ENCODE peak calls at places on chromosome 14, in nine cellular contexts. T is NT2/D1; R is head of caudate nucleus; U is fibroblast of gingiva; P is HEK293T; O is AG08395; W is activated CD4-positive, alpha-beta T cell treated with anti-CD3 and anti-CD28 coated beads, Interleukin-2, amount 10 ng/mL, durations not matched to agents 7 days and 5 days; G is endothelial cell; F is NCI-H1417. D is an unnamed sample.

GRCh38 chr14:101209594-101209993 is 306.1 kb upstream of the RTL1 start:
- DNase-seq in T (no peak), R (no peak), U (no peak), P (no peak), O (no peak), W (no peak), G (no peak), F (no peak), D (no peak)

GRCh38 chr14:24422694-24423531 is 6.6 kb downstream of the CBLN3 start:
- DNase-seq in T (no peak), R (no peak), U (no peak), P (no peak), O (no peak), W (no peak), G (no peak), F (no peak), D (no peak)

GRCh38 chr14:102508410-102508773 is 1.2 kb downstream of the ANKRD9 start:
- DNase-seq in T (no peak), R (no peak), U (no peak), P (peak; percentile 31), O (no peak), W (no peak), G (no peak), F (no peak), D (no peak)

GRCh38 chr14:20757963-20758362 is 10.2 kb upstream of the EDDM3B start:
- DNase-seq in T (no peak), R (peak; percentile 46), U (no peak), P (peak; percentile 13), O (no peak), W (peak; percentile 42), G (peak; percentile 47), F (no peak), D (no peak)

GRCh38 chr14:103436533-103436932 is 51.3 kb downstream of the MARK3 start:
- DNase-seq in T (no peak), R (no peak), U (peak; percentile 42), P (no peak), O (no peak), W (no peak), G (no peak), F (no peak), D (no peak)

GRCh38 chr14:82449926-82450325 is 916.3 kb upstream of the SEL1L start:
- DNase-seq in T (no peak), R (no peak), U (no peak), P (no peak), O (no peak), W (no peak), G (no peak), F (no peak), D (no peak)

GRCh38 chr14:68718033-68718725 is 74.7 kb downstream of the ZFP36L1 start:
- DNase-seq in T (no peak), R (no peak), U (no peak), P (peak; percentile 30), O (no peak), W (no peak), G (no peak), F (no peak), D (no peak)

GRCh38 chr14:80388980-80389711 is 177.8 kb upstream of the DIO2 start:
- DNase-seq in T (no peak), R (no peak), U (peak; percentile 70), P (no peak), O (peak; percentile 79), W (no peak), G (no peak), F (no peak), D (no peak)

GRCh38 chr14:103483600-103483999 is 39.0 kb downstream of the CKB start:
- DNase-seq in T (no peak), R (no peak), U (peak; percentile 56), P (no peak), O (peak; percentile 58), W (no peak), G (no peak), F (no peak), D (no peak)

GRCh38 chr14:23034498-23035302 is at the start of gene PSMB5:
- DNase-seq in T (peak; percentile 87), R (peak; percentile 81), U (peak; percentile 93), P (peak; percentile 92), O (peak; percentile 96), W (peak; percentile 95), G (peak; percentile 74), F (no peak), D (no peak)

GRCh38 chr14:69107407-69108003 is 45.4 kb downstream of the DCAF5 start:
- DNase-seq in T (no peak), R (no peak), U (peak; percentile 51), P (peak; percentile 66), O (peak; percentile 71), W (peak; percentile 52), G (peak; percentile 36), F (peak; percentile 70), D (peak; percentile 34)

GRCh38 chr14:23612354-23612732 is 23.8 kb upstream of the DHRS2 start:
- DNase-seq in T (no peak), R (no peak), U (no peak), P (no peak), O (no peak), W (no peak), G (no peak), F (no peak), D (no peak)

GRCh38 chr14:102055181-102055901 is 31.5 kb downstream of the HSP90AA1 start:
- DNase-seq in T (no peak), R (no peak), U (peak; percentile 51), P (no peak), O (peak; percentile 86), W (no peak), G (no peak), F (no peak), D (no peak)

GRCh38 chr14:103535891-103536565 is 7.0 kb downstream of the TRMT61A start:
- DNase-seq in T (no peak), R (no peak), U (no peak), P (no peak), O (no peak), W (no peak), G (no peak), F (no peak), D (no peak)

GRCh38 chr14:99215277-99215676 is 56.7 kb downstream of the BCL11B start:
- DNase-seq in T (no peak), R (no peak), U (peak; percentile 49), P (no peak), O (peak; percentile 85), W (no peak), G (no peak), F (no peak), D (peak; percentile 6)

GRCh38 chr14:99601301-99601945 is 2.6 kb downstream of the CCDC85C start:
- DNase-seq in T (no peak), R (no peak), U (peak; percentile 24), P (no peak), O (no peak), W (no peak), G (no peak), F (no peak), D (no peak)

GRCh38 chr14:101761881-101762529 is 496 bp downstream of the PPP2R5C start:
- DNase-seq in T (no peak), R (no peak), U (no peak), P (peak; percentile 38), O (peak; percentile 36), W (peak; percentile 35), G (peak; percentile 36), F (peak; percentile 73), D (no peak)

GRCh38 chr14:97380539-97380941 is 583.4 kb downstream of the VRK1 start:
- DNase-seq in T (no peak), R (no peak), U (no peak), P (no peak), O (no peak), W (peak; percentile 22), G (no peak), F (no peak), D (no peak)

GRCh38 chr14:106308839-106309389 is 782.5 kb downstream of the TMEM121 start:
- DNase-seq in T (peak; percentile 54), R (no peak), U (no peak), P (no peak), O (no peak), W (peak; percentile 88), G (peak; percentile 4), F (no peak), D (no peak)

GRCh38 chr14:68661226-68662225 is 131.3 kb downstream of the ZFP36L1 start:
- DNase-seq in T (no peak), R (no peak), U (no peak), P (no peak), O (no peak), W (no peak), G (no peak), F (no peak), D (no peak)

GRCh38 chr14:34014936-34015335 is 64.1 kb upstream of the EGLN3 start:
- DNase-seq in T (no peak), R (no peak), U (no peak), P (no peak), O (no peak), W (no peak), G (no peak), F (no peak), D (no peak)

GRCh38 chr14:96393292-96393691 is 1.4 kb downstream of the AK7 start:
- DNase-seq in T (no peak), R (no peak), U (no peak), P (no peak), O (no peak), W (no peak), G (no peak), F (no peak), D (no peak)

GRCh38 chr14:93059917-93060545 is 55.7 kb downstream of the ITPK1 start:
- DNase-seq in T (no peak), R (no peak), U (no peak), P (no peak), O (no peak), W (no peak), G (no peak), F (no peak), D (no peak)

GRCh38 chr14:35532783-35533356 is 1.1 kb upstream of the INSM2 start:
- DNase-seq in T (no peak), R (no peak), U (no peak), P (no peak), O (no peak), W (peak; percentile 6), G (no peak), F (no peak), D (no peak)

GRCh38 chr14:45085004-45085403 is 1.1 kb downstream of the PRPF39 start:
- DNase-seq in T (no peak), R (no peak), U (peak; percentile 44), P (no peak), O (peak; percentile 5), W (no peak), G (no peak), F (no peak), D (no peak)

GRCh38 chr14:104499784-104500496 is 79.6 kb upstream of the C14orf180 start:
- DNase-seq in T (no peak), R (no peak), U (no peak), P (no peak), O (no peak), W (no peak), G (no peak), F (no peak), D (no peak)

GRCh38 chr14:97180304-97181200 is 383.4 kb downstream of the VRK1 start:
- DNase-seq in T (no peak), R (peak; percentile 45), U (no peak), P (no peak), O (peak; percentile 89), W (no peak), G (no peak), F (no peak), D (no peak)

GRCh38 chr14:59055439-59056045 is 132.9 kb upstream of the DAAM1 start:
- DNase-seq in T (peak; percentile 11), R (no peak), U (peak; percentile 39), P (peak; percentile 62), O (peak; percentile 78), W (peak; percentile 51), G (no peak), F (peak; percentile 27), D (peak; percentile 58)

GRCh38 chr14:58488550-58488949 is 61.0 kb downstream of the KIAA0586 start:
- DNase-seq in T (no peak), R (no peak), U (peak; percentile 3), P (no peak), O (peak; percentile 15), W (no peak), G (peak; percentile 14), F (no peak), D (no peak)

GRCh38 chr14:49641697-49642129 is 6.7 kb upstream of the DNAAF2 start:
- DNase-seq in T (no peak), R (no peak), U (no peak), P (peak; percentile 10), O (no peak), W (no peak), G (no peak), F (no peak), D (no peak)

GRCh38 chr14:24297190-24297964 is 2.2 kb downstream of the DHRS1 start:
- DNase-seq in T (no peak), R (no peak), U (no peak), P (peak; percentile 47), O (no peak), W (no peak), G (no peak), F (peak; percentile 12), D (peak; percentile 4)

D was measured in NCI-H2227 treated with DMSO at 0.1 percent for 48 hours.